ENCODE peak calls at places on chromosome 19, in four cellular contexts. L is MM.1S, I is NCI-H1092, C is T-cell. Q is an unnamed sample.

GRCh38 chr19:13130886-13131490 is 12.9 kb downstream of the NACC1 start:
- DNase-seq in L (no peak), I (no peak), C (no peak), Q (no peak)

GRCh38 chr19:33193864-33194362 is at the start of gene LRP3:
- DNase-seq in L (no peak), I (peak; percentile 13), C (no peak), Q (no peak)

GRCh38 chr19:35942235-35942634 is 6.1 kb downstream of the LRFN3 start:
- DNase-seq in L (no peak), I (no peak), C (no peak), Q (peak; percentile 4)

GRCh38 chr19:41595890-41596280 is 19.9 kb downstream of the CEACAM21 start:
- DNase-seq in L (no peak), I (no peak), C (no peak), Q (no peak)

GRCh38 chr19:8088752-8089663 is 36.4 kb downstream of the CCL25 start:
- DNase-seq in L (no peak), I (no peak), C (no peak), Q (no peak)

GRCh38 chr19:17026041-17026658 is 460 bp downstream of the CPAMD8 start:
- DNase-seq in L (no peak), I (no peak), C (peak; percentile 20), Q (no peak)

GRCh38 chr19:55528030-55528801 is 8.7 kb downstream of the SBK2 start:
- DNase-seq in L (no peak), I (peak; percentile 83), C (no peak), Q (no peak)

GRCh38 chr19:40614595-40615411 is 13.6 kb downstream of the LTBP4 start:
- DNase-seq in L (peak; percentile 54), I (no peak), C (peak; percentile 57), Q (peak; percentile 48)

GRCh38 chr19:16301999-16302694 is 22.5 kb upstream of the KLF2 start:
- DNase-seq in L (no peak), I (no peak), C (no peak), Q (no peak)

GRCh38 chr19:29277107-29277506 is 64.2 kb upstream of the UQCRFS1 start:
- DNase-seq in L (peak; percentile 94), I (no peak), C (peak; percentile 48), Q (peak; percentile 23)